ENCODE peak calls at places on chromosome 3, in five cellular contexts. Z is GM18507; J is NCI-H1105 treated with DMSO at 0.1 percent for 48 hours; W is NCI-H524; G is stimulated activated CD8-positive, alpha-beta memory T cell treated with anti-CD3 and anti-CD28 coated beads, Interleukin-4, amount 100 ng/mL, for 1 hour. A is an unnamed sample.
A peak's percentile ranks its signal among the peaks of the same experiment; 100 is the strongest.

GRCh38 chr3:10668077-10668476 is 148.0 kb upstream of the SLC6A11 start:
- DNase-seq in Z (no peak), J (no peak), W (no peak), G (no peak), A (no peak)

GRCh38 chr3:39193391-39193790 is 996 bp upstream of the XIRP1 start:
- DNase-seq in Z (no peak), J (no peak), W (no peak), G (no peak), A (no peak)

GRCh38 chr3:12522721-12523120 is 22.6 kb downstream of the MKRN2OS start:
- DNase-seq in Z (no peak), J (no peak), W (no peak), G (no peak), A (no peak)

GRCh38 chr3:160765211-160765610 is 9.2 kb downstream of the PPM1L start:
- DNase-seq in Z (no peak), J (no peak), W (peak; percentile 62), G (no peak), A (no peak)

GRCh38 chr3:171285287-171285686 is 174.9 kb downstream of the TNIK start:
- DNase-seq in Z (no peak), J (no peak), W (no peak), G (no peak), A (no peak)

GRCh38 chr3:66092175-66092990 is 53.7 kb upstream of the MAGI1 start:
- DNase-seq in Z (no peak), J (no peak), W (no peak), G (no peak), A (no peak)

GRCh38 chr3:72761410-72761809 is 86.8 kb downstream of the SHQ1 start:
- DNase-seq in Z (no peak), J (no peak), W (no peak), G (no peak), A (no peak)

GRCh38 chr3:179098388-179099077 is 26.9 kb upstream of the ZMAT3 start:
- DNase-seq in Z (no peak), J (no peak), W (no peak), G (no peak), A (no peak)

GRCh38 chr3:60770532-60770931 is 480.7 kb downstream of the FHIT start:
- DNase-seq in Z (no peak), J (no peak), W (no peak), G (no peak), A (no peak)

GRCh38 chr3:81643721-81644120 is 117.7 kb downstream of the GBE1 start:
- DNase-seq in Z (no peak), J (no peak), W (peak; percentile 72), G (no peak), A (no peak)

GRCh38 chr3:105518806-105519418 is 152.2 kb downstream of the ALCAM start:
- DNase-seq in Z (no peak), J (peak; percentile 68), W (peak; percentile 80), G (no peak), A (peak; percentile 14)

GRCh38 chr3:42735021-42735420 is 32.4 kb upstream of the HHATL start:
- DNase-seq in Z (no peak), J (no peak), W (no peak), G (no peak), A (no peak)

GRCh38 chr3:108088697-108089096 is 2.1 kb downstream of the CD47 start:
- DNase-seq in Z (peak; percentile 4), J (peak; percentile 70), W (no peak), G (no peak), A (no peak)

GRCh38 chr3:106587581-106587980 is 718.8 kb upstream of the CBLB start:
- DNase-seq in Z (no peak), J (no peak), W (no peak), G (no peak), A (no peak)

GRCh38 chr3:188832961-188833615 is 338.7 kb upstream of the TPRG1 start:
- DNase-seq in Z (no peak), J (peak; percentile 82), W (no peak), G (no peak), A (no peak)

GRCh38 chr3:63824309-63824708 is 5.2 kb downstream of the C3orf49 start:
- DNase-seq in Z (no peak), J (no peak), W (no peak), G (no peak), A (no peak)

GRCh38 chr3:128555098-128555825 is 62.3 kb upstream of the GATA2 start:
- DNase-seq in Z (no peak), J (no peak), W (no peak), G (no peak), A (no peak)

GRCh38 chr3:123949606-123950005 is 11.4 kb downstream of the CCDC14 start:
- DNase-seq in Z (no peak), J (no peak), W (no peak), G (no peak), A (no peak)

GRCh38 chr3:114178770-114179368 is at the start of gene DRD3:
- DNase-seq in Z (no peak), J (no peak), W (no peak), G (no peak), A (no peak)

GRCh38 chr3:196753201-196753600 is 13.5 kb downstream of the PAK2 start:
- DNase-seq in Z (no peak), J (no peak), W (no peak), G (no peak), A (no peak)

GRCh38 chr3:134904333-134904771 is 109.3 kb downstream of the EPHB1 start:
- DNase-seq in Z (peak; percentile 86), J (no peak), W (no peak), G (no peak), A (peak; percentile 81)

GRCh38 chr3:196080997-196081833 is 675 bp downstream of the TFRC start:
- DNase-seq in Z (peak; percentile 23), J (peak; percentile 74), W (peak; percentile 60), G (no peak), A (peak; percentile 32)

GRCh38 chr3:50574280-50574831 is 5.0 kb downstream of the HEMK1 start:
- DNase-seq in Z (no peak), J (no peak), W (no peak), G (no peak), A (no peak)

GRCh38 chr3:81465510-81465909 is 295.9 kb downstream of the GBE1 start:
- DNase-seq in Z (no peak), J (no peak), W (no peak), G (no peak), A (no peak)

GRCh38 chr3:153274521-153274920 is 112.5 kb downstream of the RAP2B start:
- DNase-seq in Z (no peak), J (no peak), W (no peak), G (no peak), A (no peak)

GRCh38 chr3:13877911-13878710 is 1.8 kb downstream of the WNT7A start:
- DNase-seq in Z (no peak), J (peak; percentile 14), W (peak; percentile 34), G (no peak), A (no peak)

GRCh38 chr3:29335921-29336320 is 55.0 kb downstream of the RBMS3 start:
- DNase-seq in Z (no peak), J (no peak), W (no peak), G (no peak), A (no peak)

GRCh38 chr3:171150945-171151344 is 124.4 kb upstream of the SLC2A2 start:
- DNase-seq in Z (no peak), J (no peak), W (no peak), G (no peak), A (no peak)

GRCh38 chr3:11668243-11669232 is 24.8 kb upstream of the VGLL4 start:
- DNase-seq in Z (no peak), J (no peak), W (peak; percentile 28), G (no peak), A (no peak)